ENCODE peak calls at places on chromosome 15, in five cellular contexts. One of them, this sample, is unnamed.

GRCh38 chr15:66707310-66708160 is 5.5 kb downstream of the SMAD6 start:
- DNase-seq in upper lobe of left lung: peak; percentile 44
- DNase-seq in WTC11: peak; percentile 69
- DNase-seq in BJ: no peak
- DNase-seq in AG09319: no peak
- DNase-seq in this sample: peak; percentile 35

GRCh38 chr15:63938486-63939061 is 104.8 kb upstream of the HERC1 start:
- DNase-seq in upper lobe of left lung: no peak
- DNase-seq in WTC11: no peak
- DNase-seq in BJ: no peak
- DNase-seq in AG09319: no peak
- DNase-seq in this sample: no peak

GRCh38 chr15:62413147-62413546 is 248.1 kb upstream of the C2CD4B start:
- DNase-seq in upper lobe of left lung: no peak
- DNase-seq in WTC11: no peak
- DNase-seq in BJ: peak; percentile 31
- DNase-seq in AG09319: no peak
- DNase-seq in this sample: no peak

GRCh38 chr15:57943766-57944165 is 121.7 kb downstream of the ALDH1A2 start:
- DNase-seq in upper lobe of left lung: no peak
- DNase-seq in WTC11: no peak
- DNase-seq in BJ: no peak
- DNase-seq in AG09319: no peak
- DNase-seq in this sample: no peak

GRCh38 chr15:46786886-46787285 is 930.4 kb upstream of the SEMA6D start:
- DNase-seq in upper lobe of left lung: no peak
- DNase-seq in WTC11: no peak
- DNase-seq in BJ: no peak
- DNase-seq in AG09319: no peak
- DNase-seq in this sample: no peak

GRCh38 chr15:69454953-69455352 is 2.3 kb downstream of the RPLP1 start:
- DNase-seq in upper lobe of left lung: no peak
- DNase-seq in WTC11: no peak
- DNase-seq in BJ: no peak
- DNase-seq in AG09319: no peak
- DNase-seq in this sample: no peak

GRCh38 chr15:58189148-58189811 is 51.1 kb downstream of the AQP9 start:
- DNase-seq in upper lobe of left lung: no peak
- DNase-seq in WTC11: no peak
- DNase-seq in BJ: no peak
- DNase-seq in AG09319: no peak
- DNase-seq in this sample: no peak

GRCh38 chr15:41235929-41236328 is 4.9 kb downstream of the CHP1 start:
- DNase-seq in upper lobe of left lung: no peak
- DNase-seq in WTC11: no peak
- DNase-seq in BJ: no peak
- DNase-seq in AG09319: no peak
- DNase-seq in this sample: no peak

GRCh38 chr15:22948056-22948455 is 32.1 kb downstream of the CYFIP1 start:
- DNase-seq in upper lobe of left lung: no peak
- DNase-seq in WTC11: no peak
- DNase-seq in BJ: no peak
- DNase-seq in AG09319: no peak
- DNase-seq in this sample: no peak

GRCh38 chr15:73265536-73266153 is 103.1 kb downstream of the HCN4 start:
- DNase-seq in upper lobe of left lung: no peak
- DNase-seq in WTC11: peak; percentile 75
- DNase-seq in BJ: no peak
- DNase-seq in AG09319: no peak
- DNase-seq in this sample: no peak

GRCh38 chr15:77186518-77187095 is 115.7 kb upstream of the TSPAN3 start:
- DNase-seq in upper lobe of left lung: no peak
- DNase-seq in WTC11: no peak
- DNase-seq in BJ: no peak
- DNase-seq in AG09319: no peak
- DNase-seq in this sample: no peak

GRCh38 chr15:82186748-82187415 is 75.7 kb downstream of the EFL1 start:
- DNase-seq in upper lobe of left lung: no peak
- DNase-seq in WTC11: no peak
- DNase-seq in BJ: no peak
- DNase-seq in AG09319: no peak
- DNase-seq in this sample: no peak

GRCh38 chr15:98347001-98347400 is 301.3 kb upstream of the IGF1R start:
- DNase-seq in upper lobe of left lung: no peak
- DNase-seq in WTC11: no peak
- DNase-seq in BJ: no peak
- DNase-seq in AG09319: no peak
- DNase-seq in this sample: no peak

GRCh38 chr15:29570931-29571727 is 251.1 kb downstream of the TJP1 start:
- DNase-seq in upper lobe of left lung: no peak
- DNase-seq in WTC11: peak; percentile 81
- DNase-seq in BJ: no peak
- DNase-seq in AG09319: no peak
- DNase-seq in this sample: peak; percentile 48

GRCh38 chr15:69666921-69667811 is 214.5 kb downstream of the RPLP1 start:
- DNase-seq in upper lobe of left lung: peak; percentile 52
- DNase-seq in WTC11: no peak
- DNase-seq in BJ: no peak
- DNase-seq in AG09319: no peak
- DNase-seq in this sample: no peak

GRCh38 chr15:29539736-29540135 is 270.1 kb upstream of the NSMCE3 start:
- DNase-seq in upper lobe of left lung: no peak
- DNase-seq in WTC11: no peak
- DNase-seq in BJ: no peak
- DNase-seq in AG09319: no peak
- DNase-seq in this sample: no peak

GRCh38 chr15:83290236-83290635 is 5.8 kb upstream of the BNC1 start:
- DNase-seq in upper lobe of left lung: no peak
- DNase-seq in WTC11: no peak
- DNase-seq in BJ: no peak
- DNase-seq in AG09319: no peak
- DNase-seq in this sample: no peak

GRCh38 chr15:27481768-27482167 is 510.8 kb downstream of the GABRG3 start:
- DNase-seq in upper lobe of left lung: no peak
- DNase-seq in WTC11: peak; percentile 28
- DNase-seq in BJ: no peak
- DNase-seq in AG09319: no peak
- DNase-seq in this sample: no peak

GRCh38 chr15:22263738-22264137 is 183.4 kb downstream of the OR4M2 start:
- DNase-seq in upper lobe of left lung: no peak
- DNase-seq in WTC11: no peak
- DNase-seq in BJ: no peak
- DNase-seq in AG09319: no peak
- DNase-seq in this sample: no peak

GRCh38 chr15:57494575-57494974 is 97.1 kb upstream of the MYZAP start:
- DNase-seq in upper lobe of left lung: no peak
- DNase-seq in WTC11: no peak
- DNase-seq in BJ: no peak
- DNase-seq in AG09319: no peak
- DNase-seq in this sample: no peak

GRCh38 chr15:29465196-29465595 is 195.6 kb upstream of the NSMCE3 start:
- DNase-seq in upper lobe of left lung: no peak
- DNase-seq in WTC11: no peak
- DNase-seq in BJ: no peak
- DNase-seq in AG09319: no peak
- DNase-seq in this sample: no peak

GRCh38 chr15:63990449-63990848 is 55.8 kb downstream of the DAPK2 start:
- DNase-seq in upper lobe of left lung: peak; percentile 57
- DNase-seq in WTC11: no peak
- DNase-seq in BJ: no peak
- DNase-seq in AG09319: no peak
- DNase-seq in this sample: no peak

GRCh38 chr15:66771351-66771650 is 69.3 kb downstream of the SMAD6 start:
- DNase-seq in upper lobe of left lung: no peak
- DNase-seq in WTC11: no peak
- DNase-seq in BJ: no peak
- DNase-seq in AG09319: no peak
- DNase-seq in this sample: no peak

GRCh38 chr15:59150185-59150584 is 45.2 kb downstream of the CCNB2 start:
- DNase-seq in upper lobe of left lung: no peak
- DNase-seq in WTC11: no peak
- DNase-seq in BJ: no peak
- DNase-seq in AG09319: no peak
- DNase-seq in this sample: no peak

GRCh38 chr15:67901922-67902321 is 62.1 kb upstream of the RNU6-1 start:
- DNase-seq in upper lobe of left lung: no peak
- DNase-seq in WTC11: no peak
- DNase-seq in BJ: no peak
- DNase-seq in AG09319: no peak
- DNase-seq in this sample: no peak

GRCh38 chr15:67897646-67898045 is 57.8 kb upstream of the RNU6-1 start:
- DNase-seq in upper lobe of left lung: no peak
- DNase-seq in WTC11: no peak
- DNase-seq in BJ: no peak
- DNase-seq in AG09319: no peak
- DNase-seq in this sample: no peak

GRCh38 chr15:67902579-67902979 is 62.7 kb upstream of the RNU6-1 start:
- DNase-seq in upper lobe of left lung: no peak
- DNase-seq in WTC11: no peak
- DNase-seq in BJ: no peak
- DNase-seq in AG09319: no peak
- DNase-seq in this sample: no peak

GRCh38 chr15:67900621-67901147 is 60.8 kb upstream of the RNU6-1 start:
- DNase-seq in upper lobe of left lung: no peak
- DNase-seq in WTC11: no peak
- DNase-seq in BJ: no peak
- DNase-seq in AG09319: no peak
- DNase-seq in this sample: no peak

GRCh38 chr15:67899596-67900283 is 59.9 kb upstream of the RNU6-1 start:
- DNase-seq in upper lobe of left lung: no peak
- DNase-seq in WTC11: no peak
- DNase-seq in BJ: no peak
- DNase-seq in AG09319: no peak
- DNase-seq in this sample: no peak
- TF ChIP-seq CTCF in upper lobe of left lung: no peak
- TF ChIP-seq CTCF in WTC11: no peak
- TF ChIP-seq CTCF in BJ: no peak
- TF ChIP-seq CTCF in AG09319: no peak
- TF ChIP-seq CTCF in this sample: no peak

DNA sequence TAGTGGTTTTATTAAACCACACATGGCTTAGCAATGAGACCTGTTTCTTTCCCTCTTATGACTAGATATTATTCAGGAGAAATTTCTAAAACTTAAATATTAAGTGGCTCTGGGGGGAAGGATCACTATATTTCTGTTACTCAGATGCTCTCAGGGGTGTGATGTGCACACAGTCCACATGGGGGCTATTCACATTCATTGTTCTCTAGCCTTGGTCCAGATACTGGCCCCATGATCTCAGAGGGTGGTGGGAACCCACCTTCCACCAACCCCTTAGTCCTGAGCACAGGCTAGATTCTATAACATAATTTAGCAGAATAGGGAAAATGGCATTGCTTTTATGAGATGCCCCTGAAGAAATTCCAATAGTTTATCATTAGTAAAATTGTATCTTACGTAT is 149.0 kb upstream of the ST8SIA2 start:
- DNase-seq in upper lobe of left lung: no peak
- DNase-seq in WTC11: no peak
- DNase-seq in BJ: no peak
- DNase-seq in AG09319: no peak
- DNase-seq in this sample: no peak
- TF ChIP-seq CTCF in upper lobe of left lung: no peak
- TF ChIP-seq CTCF in WTC11: no peak
- TF ChIP-seq CTCF in BJ: no peak
- TF ChIP-seq CTCF in AG09319: no peak
- TF ChIP-seq CTCF in this sample: no peak

GRCh38 chr15:44550734-44551133 is 13.8 kb downstream of the EIF3J start:
- DNase-seq in upper lobe of left lung: no peak
- DNase-seq in WTC11: no peak
- DNase-seq in BJ: no peak
- DNase-seq in AG09319: no peak
- DNase-seq in this sample: no peak
- TF ChIP-seq CTCF in upper lobe of left lung: no peak
- TF ChIP-seq CTCF in WTC11: no peak
- TF ChIP-seq CTCF in BJ: no peak
- TF ChIP-seq CTCF in AG09319: no peak
- TF ChIP-seq CTCF in this sample: no peak

DNA sequence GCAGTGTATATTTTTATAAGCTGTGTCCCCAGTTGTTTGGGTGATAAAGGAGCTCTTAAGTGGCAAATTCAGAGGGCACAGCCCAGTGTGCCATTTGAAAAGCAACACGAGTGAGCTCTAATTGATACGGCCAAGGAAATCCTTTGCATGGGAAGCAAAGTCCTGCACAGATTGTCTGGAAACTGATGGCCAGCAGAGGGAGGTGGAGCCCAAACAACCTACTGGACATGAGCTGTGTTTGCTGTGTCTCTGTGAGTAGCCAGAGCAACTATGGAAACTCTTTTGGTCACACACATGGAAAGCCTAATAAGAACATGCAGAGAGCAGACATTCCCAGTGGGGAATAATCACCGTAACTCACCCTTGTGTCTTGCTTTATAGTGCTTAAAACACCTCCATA is 24.4 kb downstream of the ONECUT1 start:
- DNase-seq in upper lobe of left lung: no peak
- DNase-seq in WTC11: no peak
- DNase-seq in BJ: no peak
- DNase-seq in AG09319: no peak
- DNase-seq in this sample: no peak
- TF ChIP-seq CTCF in upper lobe of left lung: no peak
- TF ChIP-seq CTCF in WTC11: no peak
- TF ChIP-seq CTCF in BJ: peak; percentile 16
- TF ChIP-seq CTCF in AG09319: peak; percentile 3
- TF ChIP-seq CTCF in this sample: no peak

DNA sequence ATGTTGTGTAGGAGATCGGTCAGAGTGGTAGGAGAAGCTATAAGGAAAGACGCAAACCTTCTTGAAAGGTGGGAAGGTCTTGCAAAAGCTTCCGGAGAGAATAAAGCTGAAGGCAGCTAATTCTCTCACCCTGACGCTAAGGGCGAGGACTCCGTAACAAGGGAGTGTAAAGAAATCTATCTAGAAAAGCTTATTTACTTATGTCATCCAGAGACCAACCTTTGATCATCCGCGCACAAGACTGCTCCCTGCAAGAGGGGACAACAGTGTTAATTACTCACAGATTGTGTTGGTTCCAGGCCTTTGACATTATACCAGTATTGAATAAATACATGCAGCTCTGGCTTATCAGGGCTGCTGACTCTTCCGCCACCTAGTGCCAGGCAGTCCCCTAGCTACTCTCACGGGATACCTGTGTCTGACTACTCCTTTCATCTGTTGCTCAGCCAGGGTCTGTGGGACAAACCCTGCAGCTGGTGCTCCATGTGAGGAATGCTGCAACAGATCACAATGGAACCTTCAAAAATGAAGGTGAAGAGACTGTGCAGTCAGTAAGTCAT is 211.7 kb downstream of the DTWD1 start:
- DNase-seq in upper lobe of left lung: no peak
- DNase-seq in WTC11: peak; percentile 53
- DNase-seq in BJ: no peak
- DNase-seq in AG09319: no peak
- DNase-seq in this sample: no peak
- TF ChIP-seq CTCF in upper lobe of left lung: no peak
- TF ChIP-seq CTCF in WTC11: peak; percentile 38
- TF ChIP-seq CTCF in BJ: peak; percentile 37
- TF ChIP-seq CTCF in AG09319: peak; percentile 31
- TF ChIP-seq CTCF in this sample: no peak